ENCODE peak calls at places on chromosome 22, in four cellular contexts. O, Q, Y and B are unnamed samples. For H4K20me1, the result is how much of the 10 kb centered on the place peaks cover.

GRCh38 chr22:27990879-27991278 is 71.8 kb upstream of the PITPNB start:
- DNase-seq in Y (no peak), Q (peak), O (peak), B (peak)

GRCh38 chr22:39244073-39244495 is 698 bp downstream of the PDGFB start:
- DNase-seq in Y (no peak), O (peak), Q (no peak), B (no peak)

GRCh38 chr22:38761202-38762162 is 5.7 kb upstream of the SUN2 start:
- DNase-seq in Y (no peak), O (no peak), Q (no peak), B (no peak)

GRCh38 chr22:31084811-31085492 is 3.8 kb downstream of the SMTN start:
- DNase-seq in O (peak), Y (peak), Q (no peak), B (peak)

GRCh38 chr22:40036591-40037225 is 42.0 kb downstream of the FAM83F start:
- DNase-seq in Q (peak), O (peak), Y (no peak), B (peak)

GRCh38 chr22:21098099-21098671 is 52.4 kb downstream of the LRRC74B start:
- DNase-seq in O (peak), Y (no peak), Q (no peak), B (peak)

GRCh38 chr22:27836181-27836580 is 34.6 kb upstream of the MN1 start:
- DNase-seq in Q (no peak), O (no peak), Y (no peak), B (no peak)

GRCh38 chr22:22681221-22681739 is 36.9 kb downstream of the GGTLC2 start:
- DNase-seq in Q (no peak), O (no peak), Y (no peak), B (no peak)

GRCh38 chr22:33908201-33909074 is 11.8 kb downstream of the LARGE1 start:
- DNase-seq in Q (no peak), Y (no peak), O (no peak), B (no peak)

GRCh38 chr22:44648821-44649566 is 53.0 kb upstream of the PRR5 start:
- DNase-seq in Y (no peak), O (no peak), Q (no peak), B (no peak)

GRCh38 chr22:17366830-17367229 is 2.4 kb upstream of the CECR2 start:
- DNase-seq in Q (no peak), Y (no peak), O (peak), B (peak)

GRCh38 chr22:43275545-43275981 is 67.6 kb downstream of the SCUBE1 start:
- DNase-seq in Q (peak), O (peak), Y (no peak), B (peak)

GRCh38 chr22:44311855-44312170 is 938 bp downstream of the SHISAL1 start:
- DNase-seq in Y (no peak), O (no peak), Q (no peak), B (no peak)

GRCh38 chr22:47944941-47945340 is 1182.5 kb downstream of the TBC1D22A start:
- DNase-seq in Y (no peak), Q (no peak), O (no peak), B (no peak)

GRCh38 chr22:47943729-47944700 is 1181.6 kb downstream of the TBC1D22A start:
- DNase-seq in Q (no peak), O (no peak), Y (no peak), B (no peak)

GRCh38 chr22:47940211-47940610 is 1177.8 kb downstream of the TBC1D22A start:
- DNase-seq in Q (no peak), O (no peak), Y (no peak), B (no peak)
- TF ChIP-seq JUNB in Q (no peak), O (no peak), Y (no peak), B (no peak)

GRCh38 chr22:41598081-41598480 is 8.4 kb upstream of the PMM1 start:
- DNase-seq in O (no peak), Q (no peak), Y (no peak), B (no peak)
- H4K20me1 ChIP-seq in O (under half), Q (under half), Y (under half), B (under half)

GRCh38 chr22:48660795-48661740 is 1166.6 kb downstream of the BRD1 start:
- DNase-seq in Y (no peak), Q (no peak), O (no peak), B (no peak)
- TF ChIP-seq JUNB in Y (no peak), Q (no peak), O (no peak), B (no peak)

GRCh38 chr22:42168476-42168875 is 37.9 kb upstream of the CYP2D6 start:
- DNase-seq in Y (no peak), Q (no peak), O (no peak), B (no peak)

GRCh38 chr22:42169055-42169469 is 38.5 kb upstream of the CYP2D6 start:
- DNase-seq in Q (peak), O (peak), Y (peak), B (peak)

GRCh38 chr22:42163515-42163914 is 32.9 kb upstream of the CYP2D6 start:
- DNase-seq in O (no peak), Q (no peak), Y (no peak), B (no peak)

GRCh38 chr22:42164901-42165300 is 34.3 kb upstream of the CYP2D6 start:
- DNase-seq in O (no peak), Q (no peak), Y (no peak), B (no peak)

DNA sequence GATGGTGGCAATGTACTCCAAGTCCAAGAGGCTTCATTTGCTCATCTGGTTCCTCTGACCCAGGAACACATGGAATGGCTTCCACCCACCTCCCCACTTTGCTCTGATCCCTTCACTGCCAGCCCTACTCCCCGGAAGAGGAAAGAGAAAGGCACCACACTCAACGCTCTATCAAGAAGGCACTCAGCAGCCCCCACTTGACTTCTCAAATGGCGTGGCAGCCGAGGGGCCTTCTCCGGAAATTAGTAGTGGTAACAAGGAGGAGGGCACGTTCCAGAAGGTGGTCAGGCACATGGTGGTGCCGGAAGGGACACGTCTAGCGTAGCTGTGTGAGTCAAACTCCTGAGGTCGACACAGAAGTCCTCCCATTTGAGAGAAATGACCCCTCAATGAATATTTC is 36.5 kb upstream of the CYP2D6 start:
- DNase-seq in O (no peak), Y (no peak), Q (no peak), B (no peak)
- H4K20me1 ChIP-seq in O (under half), Y (under half), Q (under half), B (under half)

DNA sequence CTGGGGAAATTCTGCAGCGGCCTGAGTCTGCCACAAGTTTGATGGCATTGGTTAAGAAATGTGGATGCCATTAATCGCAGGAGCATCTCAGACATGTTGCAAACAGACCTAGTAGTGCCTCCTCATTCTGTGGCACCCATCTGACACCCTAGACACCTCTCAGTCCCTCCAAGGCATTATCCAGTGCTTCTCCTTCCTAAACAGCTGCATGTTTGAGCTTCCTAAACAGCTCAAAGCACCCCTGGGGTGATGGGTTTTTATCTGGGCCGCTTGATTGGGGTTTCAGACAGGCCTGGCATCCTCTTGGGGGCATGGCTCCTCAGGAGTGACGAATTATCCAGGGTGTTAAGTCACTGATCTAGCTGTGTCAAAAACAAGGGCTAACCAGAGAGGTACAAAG is 1.8 kb upstream of the EMID1 start:
- DNase-seq in Y (no peak), O (no peak), Q (no peak), B (no peak)
- TF ChIP-seq JUNB in Y (no peak), O (no peak), Q (no peak), B (no peak)

DNA sequence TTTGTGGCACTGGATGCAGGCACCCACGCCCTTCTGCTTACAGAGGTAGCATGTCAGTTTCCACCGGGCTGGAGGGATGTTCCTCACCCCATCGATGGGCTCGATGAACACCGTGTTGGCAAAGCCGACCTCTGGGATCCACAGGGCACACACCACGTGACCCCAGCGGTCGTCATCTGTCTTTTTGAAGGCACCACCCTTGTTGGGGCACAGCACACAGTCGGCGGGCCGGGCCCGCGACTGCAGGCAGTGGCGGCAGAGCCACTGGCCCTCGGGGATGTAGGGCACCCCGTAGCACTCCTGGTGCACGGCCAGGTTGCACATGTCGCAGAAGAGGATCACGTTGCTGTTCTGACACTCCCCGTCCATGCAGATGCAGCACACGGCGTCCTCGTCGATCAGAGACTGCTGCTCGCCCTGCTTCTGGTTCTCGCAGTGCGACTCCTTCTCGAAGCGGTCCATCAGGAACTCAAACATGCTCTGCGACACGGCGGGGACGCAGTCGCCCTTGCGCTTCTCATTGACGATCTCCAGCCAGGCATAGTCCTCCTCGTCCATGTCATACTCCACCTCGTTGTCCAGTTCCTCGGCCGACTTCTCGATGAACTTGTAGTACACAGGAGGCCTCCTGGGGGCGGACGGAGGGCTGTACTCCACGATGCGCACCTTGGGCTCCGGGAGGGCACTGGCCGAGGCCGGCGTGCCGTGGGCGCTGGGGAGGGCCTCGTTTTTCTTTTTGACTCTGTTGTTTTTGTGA is 4.2 kb downstream of the BRD1 start:
- DNase-seq in Y (no peak), O (no peak), Q (no peak), B (no peak)
- H4K20me1 ChIP-seq in Y (under half), O (under half), Q (under half), B (half or more)

GRCh38 chr22:48139776-48140175 is 1377.3 kb downstream of the TBC1D22A start:
- DNase-seq in O (no peak), Q (no peak), Y (no peak), B (no peak)
- TF ChIP-seq JUNB in O (no peak), Q (no peak), Y (no peak), B (no peak)

DNA sequence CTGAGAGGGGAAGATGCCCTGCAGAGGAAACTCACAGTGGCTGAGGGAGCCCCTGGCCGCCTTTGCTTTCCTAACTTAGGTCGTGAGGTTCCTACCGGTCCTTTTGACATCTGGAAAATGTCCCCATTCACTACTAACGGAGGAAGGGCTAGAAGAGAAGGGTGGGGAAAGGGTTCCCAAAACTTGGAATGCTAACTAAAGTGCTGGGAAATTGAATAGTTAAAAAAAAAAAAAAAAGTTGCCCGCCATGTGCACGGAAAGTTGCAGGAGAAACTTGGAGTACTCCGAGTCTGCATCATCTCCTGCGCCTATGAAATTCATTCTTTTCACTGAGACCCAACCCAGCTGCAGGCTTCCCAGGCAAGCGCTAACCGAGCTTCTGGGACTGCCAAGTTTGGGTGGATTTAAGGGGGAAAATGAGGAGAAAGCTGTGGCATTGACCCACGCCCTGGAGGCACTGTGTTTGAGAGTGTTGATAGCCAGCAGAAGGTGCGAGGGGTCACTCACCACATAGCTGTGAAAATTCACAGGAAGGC is 854 bp downstream of the TIMP3 start:
- DNase-seq in Q (no peak), Y (no peak), O (no peak), B (no peak)
- H4K20me1 ChIP-seq in Q (under half), Y (under half), O (under half), B (under half)